ENCODE peak calls at places on chromosomes 16 and 17, in four cellular contexts. M is stomach, A is ascending aorta, K is Panc1. T is an unnamed sample.

GRCh38 chr17:14745122-14745521 is 444.2 kb downstream of the HS3ST3B1 start:
- DNase-seq in M (no peak), A (no peak), K (no peak), T (no peak)

GRCh38 chr17:41382396-41382795 is 290 bp upstream of the KRT34 start:
- DNase-seq in M (no peak), A (no peak), K (no peak), T (no peak)

GRCh38 chr17:13346081-13346533 is 255.6 kb downstream of the HS3ST3A1 start:
- DNase-seq in M (no peak), A (no peak), K (no peak), T (peak; percentile 89)

GRCh38 chr16:50282010-50282538 is 15.7 kb downstream of the ADCY7 start:
- DNase-seq in M (peak; percentile 69), A (peak; percentile 84), K (no peak), T (no peak)

GRCh38 chr16:84739349-84740124 is 39.7 kb downstream of the USP10 start:
- DNase-seq in M (no peak), A (no peak), K (no peak), T (no peak)

GRCh38 chr16:25366078-25366477 is 108.4 kb upstream of the ZKSCAN2 start:
- DNase-seq in M (no peak), A (no peak), K (no peak), T (no peak)

GRCh38 chr16:29815032-29815721 is 775 bp upstream of the PAGR1 start:
- DNase-seq in M (no peak), A (peak; percentile 75), K (no peak), T (no peak)

GRCh38 chr17:63498621-63499195 is 21.8 kb downstream of the ACE start:
- DNase-seq in M (no peak), A (no peak), K (no peak), T (no peak)

GRCh38 chr16:29757950-29758466 is 12.2 kb upstream of the C16orf54 start:
- DNase-seq in M (no peak), A (no peak), K (no peak), T (peak; percentile 37)

GRCh38 chr16:15949210-15950166 is at the start of gene ABCC1:
- DNase-seq in M (peak; percentile 57), A (no peak), K (no peak), T (no peak)

GRCh38 chr17:66717680-66718079 is 117.2 kb upstream of the CACNG5 start:
- DNase-seq in M (no peak), A (peak; percentile 57), K (no peak), T (peak; percentile 56)

GRCh38 chr17:7652659-7653343 is 2.1 kb downstream of the ATP1B2 start:
- DNase-seq in M (no peak), A (no peak), K (no peak), T (no peak)

GRCh38 chr16:12679660-12680272 is 123.9 kb downstream of the CPPED1 start:
- DNase-seq in M (no peak), A (no peak), K (no peak), T (no peak)

GRCh38 chr16:30184430-30185140 is 1.2 kb downstream of the CORO1A start:
- DNase-seq in M (peak; percentile 31), A (peak; percentile 66), K (no peak), T (no peak)

GRCh38 chr16:66471696-66472393 is 44.8 kb downstream of the BEAN1 start:
- DNase-seq in M (no peak), A (peak; percentile 44), K (no peak), T (no peak)

GRCh38 chr17:38890410-38890746 is 20.5 kb downstream of the LASP1 start:
- DNase-seq in M (no peak), A (no peak), K (no peak), T (no peak)

GRCh38 chr16:12917653-12918052 is 16.3 kb downstream of the SHISA9 start:
- DNase-seq in M (no peak), A (no peak), K (no peak), T (no peak)

GRCh38 chr17:78117027-78117981 is 11.3 kb downstream of the TMC6 start:
- DNase-seq in M (peak; percentile 60), A (no peak), K (no peak), T (no peak)

GRCh38 chr17:60573139-60573975 is 26.6 kb upstream of the PPM1D start:
- DNase-seq in M (no peak), A (peak; percentile 39), K (no peak), T (no peak)

GRCh38 chr17:11273596-11273995 is 32.6 kb downstream of the SHISA6 start:
- DNase-seq in M (no peak), A (no peak), K (no peak), T (no peak)

GRCh38 chr17:45690876-45691275 is 93.2 kb upstream of the CRHR1 start:
- DNase-seq in M (no peak), A (no peak), K (no peak), T (no peak)

GRCh38 chr16:3760518-3760917 is 43.2 kb upstream of the TRAP1 start:
- DNase-seq in M (no peak), A (peak; percentile 30), K (no peak), T (no peak)
- H3K4me3 ChIP-seq in M (no peak overlapping the region), A (no peak overlapping the region), K (no peak overlapping the region), T (no peak overlapping the region)

GRCh38 chr16:73063854-73064226 is 15.9 kb upstream of the ZFHX3 start:
- DNase-seq in M (no peak), A (no peak), K (no peak), T (no peak)
- H3K27me3 ChIP-seq in M (peaks cover 46% of the 10 kb centered on the region), A (no peaks in the 10 kb centered on the region), K (no peaks in the 10 kb centered on the region), T (no peaks in the 10 kb centered on the region)

DNA sequence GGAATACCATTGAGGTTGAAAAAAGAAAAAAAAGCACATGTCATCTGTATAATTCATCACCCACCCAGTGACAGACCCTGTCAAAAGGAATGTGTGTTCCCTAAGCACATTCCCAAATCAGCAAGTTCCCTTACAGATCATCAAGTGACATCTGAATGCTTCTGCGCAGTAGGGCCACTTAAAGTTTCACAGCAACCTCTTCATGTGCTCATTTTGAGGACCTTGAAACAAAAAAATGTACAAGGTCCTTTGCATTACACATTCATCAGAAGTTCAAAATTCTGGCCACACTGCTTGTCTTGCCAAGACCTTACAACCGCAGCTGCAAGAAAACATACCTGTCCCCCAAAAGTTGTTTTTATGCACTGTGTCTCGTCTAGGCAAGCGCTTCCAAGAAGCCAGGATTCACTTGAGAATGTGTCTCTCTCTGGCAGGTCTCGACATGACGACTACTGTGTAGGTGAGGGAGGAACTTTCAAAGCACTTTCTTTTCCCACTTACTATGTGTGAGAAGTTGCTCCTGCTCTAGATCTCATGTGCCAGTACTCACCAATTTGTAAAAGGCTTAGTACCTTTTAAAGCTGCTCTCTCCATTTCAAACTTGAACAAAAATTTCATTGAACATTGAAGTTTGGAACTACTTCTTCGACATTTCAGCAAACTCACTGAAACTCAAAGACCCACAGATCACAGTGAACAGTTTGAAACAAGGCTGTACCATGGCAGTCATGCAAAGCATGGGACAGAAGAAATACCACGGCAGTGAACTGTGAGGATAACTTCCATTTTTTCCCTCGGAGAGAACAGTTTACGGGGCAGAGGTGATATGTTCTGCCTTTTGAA is 4.3 kb upstream of the POLG2 start:
- DNase-seq in M (no peak), A (no peak), K (no peak), T (no peak)
- H3K4me3 ChIP-seq in M (peak overlapping the region; percentile 89), A (no peak overlapping the region), K (no peak overlapping the region), T (no peak overlapping the region)

GRCh38 chr17:36793976-36794375 is 143.3 kb upstream of the LHX1 start:
- DNase-seq in M (no peak), A (no peak), K (no peak), T (no peak)
- H3K27me3 ChIP-seq in M (peaks cover 29% of the 10 kb centered on the region), A (no peaks in the 10 kb centered on the region), K (no peaks in the 10 kb centered on the region), T (peaks cover 12% of the 10 kb centered on the region)

T was measured in kidney epithelial cell.